ENCODE peak calls at places on chromosomes 13 and 19, in four cellular contexts. O is stromal cell of bone marrow, D is AG08395, M is NCI-H2081. N is an unnamed sample.
A peak's percentile ranks its signal among the peaks of the same experiment; 100 is the strongest.

GRCh38 chr19:44512326-44513298 is 12.3 kb upstream of the ZNF180 start:
- DNase-seq in M (peak; percentile 29), O (peak; percentile 26), D (peak; percentile 42), N (no peak)

GRCh38 chr13:48125794-48126228 is 30.9 kb upstream of the MED4 start:
- DNase-seq in D (peak; percentile 24), O (peak; percentile 45), M (no peak), N (no peak)

GRCh38 chr13:64675256-64675892 is 2554.8 kb downstream of the PCDH9 start:
- DNase-seq in O (no peak), D (peak; percentile 22), M (no peak), N (no peak)

GRCh38 chr13:86792153-86792651 is 879.0 kb upstream of the SLITRK5 start:
- DNase-seq in O (no peak), M (no peak), D (no peak), N (no peak)

GRCh38 chr13:106998664-106999063 is 430.7 kb upstream of the ARGLU1 start:
- DNase-seq in D (no peak), M (no peak), O (no peak), N (no peak)

GRCh38 chr19:18847516-18848463 is 16.0 kb downstream of the UPF1 start:
- DNase-seq in O (peak; percentile 64), M (no peak), D (peak; percentile 80), N (no peak)

GRCh38 chr19:46466536-46467199 is 4.7 kb downstream of the PNMA8A start:
- DNase-seq in M (no peak), O (peak; percentile 82), D (peak; percentile 89), N (no peak)

GRCh38 chr19:34639491-34640085 is 37.4 kb downstream of the SCGB2B2 start:
- DNase-seq in O (peak; percentile 58), D (peak; percentile 49), M (peak; percentile 71), N (no peak)

GRCh38 chr19:14342809-14343208 is 38.4 kb upstream of the ADGRE5 start:
- DNase-seq in M (no peak), D (no peak), O (no peak), N (no peak)

GRCh38 chr13:32941368-32941767 is 74.9 kb upstream of the KL start:
- DNase-seq in D (no peak), M (no peak), O (no peak), N (no peak)

N was measured in anterior cingulate cortex.